ENCODE peak calls at places on chromosomes 11 and 22, in nine cellular contexts. C, N, R, L, B, Z, M, O and U are unnamed samples.

GRCh38 chr11:44243633-44244343 is 66.2 kb downstream of the ALX4 start:
- DNase-seq in C (peak; percentile 46), N (no peak), R (no peak), L (no peak), B (no peak), Z (no peak), M (no peak), O (peak; percentile 63), U (no peak)

GRCh38 chr22:30992565-30992964 is 23.5 kb downstream of the TUG1 start:
- DNase-seq in C (no peak), N (no peak), R (no peak), L (no peak), B (no peak), Z (no peak), M (no peak), O (no peak), U (no peak)

GRCh38 chr22:37230673-37231405 is 13.2 kb downstream of the RAC2 start:
- DNase-seq in C (no peak), N (no peak), R (no peak), L (no peak), B (peak; percentile 65), Z (peak; percentile 61), M (peak; percentile 43), O (no peak), U (no peak)

GRCh38 chr22:19213496-19214473 is 35.2 kb upstream of the SLC25A1 start:
- DNase-seq in C (peak; percentile 81), N (no peak), R (no peak), L (no peak), B (no peak), Z (no peak), M (no peak), O (no peak), U (no peak)

GRCh38 chr11:14374922-14375630 is 16.1 kb upstream of the RRAS2 start:
- DNase-seq in C (no peak), N (no peak), R (no peak), L (no peak), B (no peak), Z (no peak), M (no peak), O (no peak), U (no peak)

GRCh38 chr11:129211397-129211796 is 19.3 kb upstream of the ARHGAP32 start:
- DNase-seq in C (no peak), N (no peak), R (no peak), L (no peak), B (no peak), Z (no peak), M (no peak), O (no peak), U (no peak)

GRCh38 chr11:44258190-44258489 is 51.8 kb downstream of the ALX4 start:
- DNase-seq in C (peak; percentile 31), N (no peak), R (no peak), L (no peak), B (no peak), Z (no peak), M (no peak), O (no peak), U (no peak)

GRCh38 chr11:1542267-1542666 is 29.8 kb downstream of the DUSP8 start:
- DNase-seq in C (no peak), N (no peak), R (no peak), L (no peak), B (no peak), Z (no peak), M (no peak), O (no peak), U (no peak)

GRCh38 chr11:108662700-108663099 is 2.2 kb upstream of the DDX10 start:
- DNase-seq in C (no peak), N (no peak), R (no peak), L (no peak), B (no peak), Z (no peak), M (no peak), O (no peak), U (no peak)

GRCh38 chr11:108663154-108663877 is 1.6 kb upstream of the DDX10 start:
- DNase-seq in C (no peak), N (no peak), R (no peak), L (no peak), B (no peak), Z (no peak), M (no peak), O (no peak), U (no peak)

GRCh38 chr11:108666373-108666772 is 1.5 kb downstream of the DDX10 start:
- DNase-seq in C (no peak), N (no peak), R (no peak), L (no peak), B (no peak), Z (no peak), M (no peak), O (no peak), U (no peak)

GRCh38 chr11:108664241-108664640 is 628 bp upstream of the DDX10 start:
- DNase-seq in C (no peak), N (no peak), R (no peak), L (no peak), B (no peak), Z (no peak), M (no peak), O (no peak), U (no peak)

DNA sequence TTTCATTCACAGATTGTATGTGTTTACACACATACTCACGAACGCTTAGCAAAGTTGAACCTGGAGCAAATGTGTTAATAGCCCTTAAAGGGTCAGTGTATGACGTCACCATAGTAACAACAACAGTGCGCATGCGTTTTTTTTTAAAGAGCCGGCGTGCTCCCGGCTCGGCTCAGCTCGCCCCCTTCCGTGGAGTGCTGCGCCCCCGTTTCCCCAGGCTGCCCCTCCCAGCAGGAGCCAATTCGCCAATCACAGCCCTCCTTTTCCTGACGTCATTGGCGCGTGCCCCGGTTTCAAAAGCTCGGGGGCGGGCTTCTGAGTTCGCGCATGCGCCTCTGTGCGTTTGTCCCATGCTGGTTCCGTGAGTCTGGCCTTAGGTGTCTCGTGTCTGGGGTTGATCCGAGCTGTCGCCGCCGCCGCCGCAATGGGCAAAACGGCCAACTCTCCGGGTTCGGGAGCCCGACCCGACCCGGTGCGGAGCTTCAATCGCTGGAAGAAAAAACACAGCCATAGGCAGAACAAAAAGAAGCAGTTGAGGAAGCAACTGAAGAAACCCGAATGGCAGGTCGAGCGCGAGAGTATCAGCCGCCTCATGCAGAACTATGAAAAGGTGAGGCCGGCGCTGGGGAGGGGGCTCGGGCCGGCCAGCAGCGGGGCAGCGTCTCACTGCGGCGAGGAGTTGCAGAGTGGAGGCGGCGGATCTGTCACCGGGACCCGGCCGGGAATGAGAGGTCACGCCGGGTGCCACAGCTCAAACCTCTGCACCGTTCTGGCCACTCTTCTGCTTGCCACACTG is at the start of gene DDX10:
- DNase-seq in C (peak; percentile 98), N (peak; percentile 100), R (peak; percentile 97), L (peak; percentile 97), B (peak; percentile 97), Z (peak; percentile 77), M (peak; percentile 98), O (peak; percentile 68), U (peak; percentile 98)
- TF ChIP-seq POLR2A in C (no peak), N (no peak), R (peak; percentile 17), L (peak; percentile 29), B (no peak), Z (no peak), M (no peak), O (peak; percentile 28), U (peak; percentile 60)

GRCh38 chr11:64229959-64230208 is 464 bp upstream of the DNAJC4 start:
- DNase-seq in C (no peak), N (no peak), R (no peak), L (no peak), B (no peak), Z (no peak), M (no peak), O (no peak), U (no peak)

GRCh38 chr11:64229090-64229958 is 1.0 kb upstream of the DNAJC4 start:
- DNase-seq in C (no peak), N (no peak), R (no peak), L (no peak), B (no peak), Z (no peak), M (no peak), O (no peak), U (peak; percentile 28)

GRCh38 chr11:64231536-64231935 is 1.2 kb downstream of the DNAJC4 start:
- DNase-seq in C (no peak), N (no peak), R (no peak), L (no peak), B (no peak), Z (no peak), M (no peak), O (no peak), U (no peak)

GRCh38 chr11:64230985-64231365 is 627 bp downstream of the DNAJC4 start:
- DNase-seq in C (no peak), N (no peak), R (no peak), L (no peak), B (no peak), Z (no peak), M (peak; percentile 18), O (no peak), U (no peak)

DNA sequence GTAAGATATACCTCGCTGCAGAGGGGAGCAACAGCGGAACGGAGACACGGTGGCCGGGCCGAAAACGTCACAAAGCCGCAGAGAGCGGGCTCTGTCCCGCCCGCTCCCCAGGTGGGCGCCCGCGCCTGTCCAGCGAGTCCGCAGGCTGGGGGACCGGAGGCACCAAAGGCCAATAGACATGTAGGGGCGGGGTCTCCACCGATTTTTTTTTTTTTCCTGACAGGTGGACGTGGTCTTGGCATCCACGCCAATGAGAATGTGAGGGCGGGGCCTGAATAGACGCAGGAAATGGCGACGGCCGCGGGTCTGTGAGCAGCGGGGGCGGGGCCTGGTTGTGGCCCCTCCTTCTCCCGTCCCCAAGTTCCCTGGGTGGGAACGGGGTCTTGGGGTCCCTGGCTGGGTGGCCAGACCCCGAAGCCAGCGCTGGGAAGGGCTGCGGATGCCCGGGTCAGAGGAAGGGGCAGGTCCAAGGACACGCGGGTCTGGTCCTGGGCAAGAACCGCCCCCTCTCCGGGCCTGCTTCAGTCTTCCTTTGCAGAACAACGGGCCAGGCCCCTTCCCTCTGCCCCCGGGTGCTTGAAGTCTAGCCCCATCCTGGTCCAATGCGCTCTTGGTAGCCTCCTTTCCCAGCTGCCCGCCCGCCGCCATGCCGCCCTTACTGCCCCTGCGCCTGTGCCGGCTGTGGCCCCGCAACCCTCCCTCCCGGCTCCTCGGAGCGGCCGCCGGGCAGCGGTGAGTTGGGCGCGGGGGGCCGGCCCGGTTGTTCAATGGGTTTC is at the start of gene DNAJC4:
- DNase-seq in C (peak; percentile 81), N (peak; percentile 98), R (peak; percentile 96), L (peak; percentile 89), B (peak; percentile 99), Z (peak; percentile 84), M (peak; percentile 93), O (peak; percentile 79), U (peak; percentile 95)
- TF ChIP-seq POLR2A in C (no peak), N (no peak), R (peak; percentile 49), L (no peak), B (peak; percentile 52), Z (peak; percentile 60), M (peak; percentile 23), O (peak; percentile 31), U (no peak)

GRCh38 chr11:7518811-7519562 is 5.2 kb downstream of the PPFIBP2 start:
- DNase-seq in C (no peak), N (no peak), R (no peak), L (no peak), B (no peak), Z (no peak), M (no peak), O (no peak), U (no peak)

GRCh38 chr11:7522106-7522505 is 8.3 kb downstream of the PPFIBP2 start:
- DNase-seq in C (no peak), N (no peak), R (no peak), L (no peak), B (no peak), Z (no peak), M (no peak), O (no peak), U (no peak)

GRCh38 chr11:7520011-7520942 is 6.5 kb downstream of the PPFIBP2 start:
- DNase-seq in C (no peak), N (no peak), R (no peak), L (no peak), B (peak; percentile 26), Z (no peak), M (no peak), O (no peak), U (no peak)

GRCh38 chr11:7522546-7522945 is 8.7 kb downstream of the PPFIBP2 start:
- DNase-seq in C (no peak), N (no peak), R (no peak), L (no peak), B (no peak), Z (no peak), M (no peak), O (no peak), U (no peak)

DNA sequence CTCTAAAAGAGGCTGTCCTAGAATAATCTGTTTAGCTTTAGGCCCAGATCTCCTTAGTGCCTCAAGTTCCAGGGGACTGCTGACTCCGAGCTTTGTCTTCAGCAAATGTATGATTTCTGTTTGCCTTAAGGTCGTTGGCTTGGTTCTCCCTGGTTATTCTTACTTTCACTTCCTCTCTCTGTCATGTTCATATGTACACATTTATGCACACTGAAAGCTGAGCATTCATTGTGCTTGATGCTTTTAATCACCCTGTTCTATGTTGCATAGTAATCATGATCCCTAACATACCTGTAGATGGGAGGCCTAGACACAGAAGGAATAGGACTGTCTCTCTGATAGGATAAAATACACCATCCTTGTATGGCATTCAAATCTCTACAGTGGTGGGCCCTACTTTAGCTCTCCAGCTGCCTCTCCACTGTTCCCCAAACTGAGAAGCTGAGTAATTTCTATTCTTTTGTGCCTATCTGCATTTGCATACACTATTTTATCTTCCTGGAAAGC is 7.2 kb downstream of the PPFIBP2 start:
- DNase-seq in C (no peak), N (no peak), R (no peak), L (no peak), B (peak; percentile 26), Z (peak; percentile 26), M (no peak), O (no peak), U (no peak)
- TF ChIP-seq POLR2A in C (no peak), N (no peak), R (no peak), L (no peak), B (no peak), Z (peak; percentile 68), M (no peak), O (no peak), U (no peak)

GRCh38 chr11:19980388-19980787 is 179.9 kb downstream of the DBX1 start:
- DNase-seq in C (peak; percentile 54), N (no peak), R (no peak), L (no peak), B (no peak), Z (no peak), M (no peak), O (no peak), U (no peak)
- TF ChIP-seq POLR2A in C (no peak), N (no peak), R (no peak), L (no peak), B (no peak), Z (no peak), M (no peak), O (no peak), U (no peak)